ENCODE peak calls at places on chromosomes 2 and 18, in six cellular contexts. J, V, F, C, X and S are unnamed samples. For H3K4me1 and H3K27me3, the result is how much of the 10 kb centered on the place peaks cover.

GRCh38 chr2:209830722-209831465 is 59.3 kb downstream of the UNC80 start:
- DNase-seq in J (no peak), V (no peak), F (no peak), C (no peak), X (no peak), S (no peak)

GRCh38 chr18:63162271-63163014 is 157.1 kb downstream of the BCL2 start:
- DNase-seq in C (peak), J (no peak), V (peak), X (no peak), F (no peak), S (no peak)

GRCh38 chr2:103788875-103789715 is 1027.3 kb downstream of the TMEM182 start:
- DNase-seq in C (no peak), V (no peak), X (peak), J (no peak), F (no peak), S (peak)

GRCh38 chr2:158667567-158667966 is 127.5 kb upstream of the DAPL1 start:
- DNase-seq in X (no peak), V (no peak), C (no peak), F (no peak), J (no peak), S (no peak)

GRCh38 chr2:19560785-19561184 is 202.4 kb upstream of the OSR1 start:
- DNase-seq in V (no peak), C (no peak), J (no peak), F (no peak), X (no peak), S (no peak)

GRCh38 chr2:145652546-145652945 is 1132.6 kb upstream of the ZEB2 start:
- DNase-seq in J (no peak), X (no peak), F (no peak), C (no peak), V (no peak), S (no peak)

GRCh38 chr2:62593825-62594224 is 87.8 kb upstream of the TMEM17 start:
- DNase-seq in V (no peak), J (no peak), X (no peak), C (no peak), F (no peak), S (no peak)

GRCh38 chr18:7482342-7482741 is 84.8 kb upstream of the PTPRM start:
- DNase-seq in V (no peak), F (no peak), X (no peak), J (no peak), C (no peak), S (no peak)

GRCh38 chr2:5021148-5021547 is 671.0 kb upstream of the SOX11 start:
- DNase-seq in C (no peak), F (no peak), V (no peak), X (no peak), J (no peak), S (no peak)

GRCh38 chr2:178395295-178395694 is 55.7 kb downstream of the PRKRA start:
- DNase-seq in C (no peak), X (no peak), J (no peak), F (no peak), V (no peak), S (no peak)

GRCh38 chr2:128236491-128237035 is 82.1 kb downstream of the HS6ST1 start:
- DNase-seq in F (no peak), C (peak), J (no peak), X (no peak), V (no peak), S (peak)

GRCh38 chr2:128234613-128235012 is 84.1 kb downstream of the HS6ST1 start:
- DNase-seq in X (no peak), F (no peak), J (no peak), V (no peak), C (no peak), S (no peak)

GRCh38 chr2:128233790-128234395 is 84.8 kb downstream of the HS6ST1 start:
- DNase-seq in C (no peak), X (no peak), V (no peak), F (no peak), J (no peak), S (no peak)

GRCh38 chr2:128235581-128235980 is 83.1 kb downstream of the HS6ST1 start:
- DNase-seq in X (no peak), J (no peak), C (no peak), V (no peak), F (no peak), S (no peak)

GRCh38 chr2:128232965-128233789 is 85.5 kb downstream of the HS6ST1 start:
- DNase-seq in C (peak), X (peak), F (peak), V (peak), J (peak), S (peak)
- TF ChIP-seq POLR2A in C (no peak), X (no peak), F (no peak), V (no peak), J (no peak), S (peak)

DNA sequence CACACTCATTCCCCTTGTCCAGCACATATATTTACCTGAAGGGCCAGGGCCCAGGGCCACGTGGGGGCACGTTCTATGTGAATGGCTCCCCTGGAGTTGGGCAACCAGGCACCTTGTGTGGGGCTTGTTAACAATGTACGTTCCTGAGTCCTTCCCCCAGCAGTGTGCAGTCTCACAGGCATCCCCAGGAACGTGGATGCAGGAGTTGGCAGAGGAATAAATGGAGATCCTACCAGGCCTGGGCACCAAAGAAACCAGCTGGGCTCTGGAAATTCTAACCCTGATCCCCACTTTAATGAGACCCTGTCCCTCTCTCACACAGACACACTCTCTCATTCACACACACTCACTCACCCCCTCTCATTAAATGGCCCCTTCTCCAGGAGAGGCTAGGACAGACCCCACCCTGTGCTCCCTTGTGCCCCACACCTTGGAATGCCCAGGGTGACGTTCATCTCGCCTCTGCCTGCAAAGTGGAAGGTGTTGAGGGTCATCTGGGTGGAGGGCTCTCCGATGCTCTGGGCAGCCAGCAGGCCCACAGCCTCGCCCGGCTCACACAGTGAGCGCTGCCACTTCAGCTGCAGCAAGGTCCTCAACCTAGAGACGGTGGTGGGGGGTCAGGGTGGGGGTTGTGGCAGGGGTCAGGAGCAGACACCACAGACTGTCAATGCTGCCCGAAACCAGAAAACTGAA is 65.6 kb downstream of the POLR1A start:
- DNase-seq in V (peak), X (no peak), C (peak), J (no peak), F (no peak), S (no peak)
- H3K4me1 ChIP-seq in V (under half), X (under half), C (half or more), J (under half), F (under half), S (under half)

GRCh38 chr18:48106976-48107781 is 176.7 kb upstream of the SMAD2 start:
- DNase-seq in C (no peak), J (no peak), V (no peak), X (no peak), F (no peak), S (peak)

GRCh38 chr18:48106498-48106897 is 176.0 kb upstream of the SMAD2 start:
- DNase-seq in X (no peak), J (no peak), F (no peak), V (no peak), C (no peak), S (no peak)

GRCh38 chr18:48105317-48105716 is 174.9 kb upstream of the SMAD2 start:
- DNase-seq in V (no peak), F (no peak), J (no peak), X (no peak), C (no peak), S (no peak)

GRCh38 chr18:48109961-48110493 is 179.6 kb upstream of the SMAD2 start:
- DNase-seq in V (no peak), C (no peak), J (no peak), F (no peak), X (no peak), S (no peak)

DNA sequence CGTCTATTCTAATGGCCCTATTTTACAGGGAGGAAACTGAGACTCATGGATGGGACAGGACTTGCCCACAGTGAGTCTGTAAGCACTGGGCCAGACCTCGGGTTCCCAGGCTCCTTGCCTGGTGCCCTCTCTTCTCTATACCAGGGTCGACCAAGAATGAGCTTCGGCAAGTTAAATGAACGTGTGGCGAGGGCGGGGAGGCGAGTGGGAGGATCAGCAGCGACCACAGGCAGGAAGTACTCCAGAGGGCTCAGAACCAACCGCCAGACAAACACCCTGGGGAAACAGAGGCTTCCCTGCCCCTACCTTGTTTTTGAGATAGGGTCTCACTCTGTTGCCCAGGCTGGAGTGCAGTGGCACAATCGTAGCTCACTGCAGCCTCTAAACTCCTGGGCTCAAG is 177.7 kb upstream of the SMAD2 start:
- DNase-seq in C (no peak), X (no peak), J (no peak), F (no peak), V (no peak), S (no peak)
- H3K27me3 ChIP-seq in C (under half), X (under half), J (under half), F (under half), V (under half), S (under half)

DNA sequence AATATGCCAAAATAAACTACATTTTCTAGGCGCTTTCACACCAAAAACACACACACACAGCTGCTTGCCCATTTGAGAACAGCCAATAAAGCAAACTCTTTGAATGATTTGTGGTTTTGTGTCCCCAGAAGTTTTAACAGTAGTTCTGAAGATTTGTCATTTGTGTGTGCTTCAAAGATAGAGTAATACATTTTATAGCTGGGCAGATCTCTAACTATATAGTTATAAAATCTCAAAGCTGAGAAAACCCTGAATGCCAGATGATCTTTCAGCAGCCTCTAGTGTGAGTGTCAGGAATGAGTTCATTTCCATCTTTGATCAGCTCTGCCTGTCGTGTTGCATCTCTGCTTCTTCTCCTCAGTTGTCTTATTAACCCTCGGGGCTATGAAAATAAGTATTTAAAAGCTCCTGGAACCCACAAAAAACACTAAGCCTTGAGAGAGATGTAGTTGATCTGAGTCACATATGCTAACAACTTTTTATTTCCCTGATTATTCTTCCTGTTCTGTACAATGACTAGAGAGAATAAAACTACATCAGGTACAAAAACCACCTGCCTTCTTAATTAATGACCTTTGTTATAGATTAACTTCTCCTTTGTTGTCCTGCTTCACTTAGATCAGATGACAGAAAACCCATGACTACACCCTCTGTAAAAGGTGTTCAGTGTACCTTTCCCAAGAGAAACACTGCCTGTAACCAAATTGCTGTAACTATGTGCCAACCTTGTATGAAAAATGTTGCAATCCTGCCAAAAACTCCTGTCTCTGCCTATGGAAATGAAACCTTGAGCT is 30.0 kb upstream of the SLC3A1 start:
- DNase-seq in J (no peak), V (no peak), C (no peak), X (no peak), F (no peak), S (no peak)
- TF ChIP-seq POLR2A in J (no peak), V (no peak), C (no peak), X (no peak), F (no peak), S (no peak)

GRCh38 chr18:13578400-13578799 is 148.0 kb downstream of the FAM210A start:
- DNase-seq in X (no peak), C (no peak), J (no peak), F (no peak), V (no peak), S (no peak)

GRCh38 chr18:13574761-13575160 is 151.6 kb downstream of the FAM210A start:
- DNase-seq in J (no peak), C (no peak), X (no peak), V (no peak), F (no peak), S (no peak)

GRCh38 chr18:13579874-13580273 is 146.5 kb downstream of the FAM210A start:
- DNase-seq in F (no peak), J (no peak), C (no peak), X (no peak), V (no peak), S (no peak)

GRCh38 chr18:13576598-13576997 is 149.8 kb downstream of the FAM210A start:
- DNase-seq in V (no peak), J (no peak), F (no peak), C (no peak), X (no peak), S (no peak)

DNA sequence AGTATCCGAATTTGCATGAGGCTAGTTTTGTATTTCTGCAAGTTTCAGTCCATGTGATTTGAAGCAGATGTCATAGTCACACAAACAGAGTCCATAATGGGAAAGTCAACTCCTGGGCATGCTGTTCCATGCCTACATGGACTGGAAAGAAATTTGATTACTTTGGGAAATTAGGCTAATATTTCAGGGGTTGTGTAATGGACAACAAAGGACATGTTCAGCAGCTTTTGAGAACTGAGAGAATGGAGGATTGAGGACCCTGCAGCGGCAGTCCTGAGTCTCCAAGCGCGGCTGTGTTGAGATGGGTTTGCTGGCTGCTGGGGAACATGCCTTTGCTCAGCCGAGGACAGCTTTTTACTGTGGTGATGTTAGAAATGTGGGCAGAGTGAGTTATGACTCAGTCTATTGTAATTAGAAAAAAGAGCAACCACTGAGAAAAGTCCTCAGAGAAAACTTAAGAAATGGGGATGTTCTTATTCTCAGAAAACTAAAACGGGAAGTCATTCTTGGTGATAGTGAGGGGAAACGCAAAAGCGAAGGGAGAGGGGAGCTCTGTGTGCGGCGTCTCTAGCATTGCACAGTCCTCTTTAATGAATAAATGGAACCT is 149.2 kb downstream of the FAM210A start:
- DNase-seq in X (no peak), V (no peak), F (no peak), J (no peak), C (no peak), S (no peak)
- H3K4me1 ChIP-seq in X (under half), V (under half), F (under half), J (under half), C (under half), S (under half)

DNA sequence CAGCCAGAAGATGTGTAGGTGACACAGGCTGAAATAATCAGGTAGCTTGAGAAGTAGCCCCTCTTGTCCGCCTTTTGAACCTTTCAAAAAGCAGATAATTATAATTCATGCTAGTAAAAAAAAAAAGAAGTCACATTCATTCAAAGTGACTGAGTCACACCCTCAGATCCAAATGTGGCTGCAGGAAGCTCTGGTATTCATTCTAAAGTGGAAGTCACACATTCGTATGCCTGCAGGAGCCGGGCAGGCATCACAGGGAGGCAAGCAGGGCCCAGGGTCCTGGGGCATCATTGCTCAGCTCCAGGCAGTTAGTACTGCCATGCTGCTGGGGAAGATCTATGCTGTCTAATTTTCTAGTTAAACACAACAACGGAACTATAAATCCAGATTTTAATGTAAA is 21.7 kb upstream of the RAB11FIP5 start:
- DNase-seq in C (no peak), F (no peak), J (no peak), X (no peak), V (no peak), S (no peak)
- H3K27me3 ChIP-seq in C (under half), F (under half), J (under half), X (under half), V (under half), S (under half)